ENCODE peak calls at places on chromosomes 12 and 14, in nine cellular contexts. One of them, this sample, is unnamed.

GRCh38 chr14:55733609-55734008 is 153.6 kb downstream of the KTN1 start:
- DNase-seq in naive thymus-derived CD4-positive, alpha-beta T cell: no peak
- DNase-seq in psoas muscle: no peak
- DNase-seq in CD8-positive, alpha-beta T cell: no peak
- DNase-seq in T-helper 9 cell: no peak
- DNase-seq in stomach: no peak
- DNase-seq in AG08395: no peak
- DNase-seq in A549: no peak
- DNase-seq in NCI-H1092: no peak
- DNase-seq in this sample: no peak

GRCh38 chr12:623865-624372 is 39.3 kb downstream of the NINJ2 start:
- DNase-seq in naive thymus-derived CD4-positive, alpha-beta T cell: no peak
- DNase-seq in psoas muscle: no peak
- DNase-seq in CD8-positive, alpha-beta T cell: no peak
- DNase-seq in T-helper 9 cell: no peak
- DNase-seq in stomach: no peak
- DNase-seq in AG08395: no peak
- DNase-seq in A549: no peak
- DNase-seq in NCI-H1092: no peak
- DNase-seq in this sample: no peak

GRCh38 chr12:96289067-96289466 is 94.9 kb downstream of the ELK3 start:
- DNase-seq in naive thymus-derived CD4-positive, alpha-beta T cell: no peak
- DNase-seq in psoas muscle: no peak
- DNase-seq in CD8-positive, alpha-beta T cell: no peak
- DNase-seq in T-helper 9 cell: no peak
- DNase-seq in stomach: no peak
- DNase-seq in AG08395: no peak
- DNase-seq in A549: no peak
- DNase-seq in NCI-H1092: no peak
- DNase-seq in this sample: no peak

GRCh38 chr12:58393152-58393551 is 451.8 kb downstream of the ATP23 start:
- DNase-seq in naive thymus-derived CD4-positive, alpha-beta T cell: no peak
- DNase-seq in psoas muscle: no peak
- DNase-seq in CD8-positive, alpha-beta T cell: no peak
- DNase-seq in T-helper 9 cell: no peak
- DNase-seq in stomach: no peak
- DNase-seq in AG08395: peak; percentile 34
- DNase-seq in A549: no peak
- DNase-seq in NCI-H1092: no peak
- DNase-seq in this sample: no peak

GRCh38 chr12:116773276-116773731 is 35.2 kb downstream of the RNFT2 start:
- DNase-seq in naive thymus-derived CD4-positive, alpha-beta T cell: no peak
- DNase-seq in psoas muscle: no peak
- DNase-seq in CD8-positive, alpha-beta T cell: no peak
- DNase-seq in T-helper 9 cell: no peak
- DNase-seq in stomach: no peak
- DNase-seq in AG08395: peak; percentile 30
- DNase-seq in A549: peak; percentile 28
- DNase-seq in NCI-H1092: no peak
- DNase-seq in this sample: peak; percentile 30

GRCh38 chr12:65313704-65314317 is 35.3 kb downstream of the MSRB3 start:
- DNase-seq in naive thymus-derived CD4-positive, alpha-beta T cell: no peak
- DNase-seq in psoas muscle: no peak
- DNase-seq in CD8-positive, alpha-beta T cell: no peak
- DNase-seq in T-helper 9 cell: no peak
- DNase-seq in stomach: no peak
- DNase-seq in AG08395: peak; percentile 10
- DNase-seq in A549: no peak
- DNase-seq in NCI-H1092: no peak
- DNase-seq in this sample: peak; percentile 37

GRCh38 chr12:94082690-94083089 is 65.7 kb upstream of the PLXNC1 start:
- DNase-seq in naive thymus-derived CD4-positive, alpha-beta T cell: no peak
- DNase-seq in psoas muscle: no peak
- DNase-seq in CD8-positive, alpha-beta T cell: no peak
- DNase-seq in T-helper 9 cell: no peak
- DNase-seq in stomach: no peak
- DNase-seq in AG08395: no peak
- DNase-seq in A549: no peak
- DNase-seq in NCI-H1092: no peak
- DNase-seq in this sample: no peak

GRCh38 chr14:60183724-60184596 is 18.8 kb upstream of the DHRS7 start:
- DNase-seq in naive thymus-derived CD4-positive, alpha-beta T cell: peak; percentile 59
- DNase-seq in psoas muscle: no peak
- DNase-seq in CD8-positive, alpha-beta T cell: no peak
- DNase-seq in T-helper 9 cell: no peak
- DNase-seq in stomach: no peak
- DNase-seq in AG08395: peak; percentile 39
- DNase-seq in A549: peak; percentile 12
- DNase-seq in NCI-H1092: peak; percentile 81
- DNase-seq in this sample: peak; percentile 75

GRCh38 chr14:104923596-104924420 is 871 bp upstream of the PLD4 start:
- DNase-seq in naive thymus-derived CD4-positive, alpha-beta T cell: no peak
- DNase-seq in psoas muscle: no peak
- DNase-seq in CD8-positive, alpha-beta T cell: no peak
- DNase-seq in T-helper 9 cell: no peak
- DNase-seq in stomach: no peak
- DNase-seq in AG08395: no peak
- DNase-seq in A549: no peak
- DNase-seq in NCI-H1092: no peak
- DNase-seq in this sample: no peak

GRCh38 chr14:54168489-54168888 is 211.9 kb upstream of the BMP4 start:
- DNase-seq in naive thymus-derived CD4-positive, alpha-beta T cell: no peak
- DNase-seq in psoas muscle: no peak
- DNase-seq in CD8-positive, alpha-beta T cell: no peak
- DNase-seq in T-helper 9 cell: no peak
- DNase-seq in stomach: no peak
- DNase-seq in AG08395: no peak
- DNase-seq in A549: no peak
- DNase-seq in NCI-H1092: no peak
- DNase-seq in this sample: no peak

GRCh38 chr12:65335021-65335714 is 56.7 kb downstream of the MSRB3 start:
- DNase-seq in naive thymus-derived CD4-positive, alpha-beta T cell: no peak
- DNase-seq in psoas muscle: no peak
- DNase-seq in CD8-positive, alpha-beta T cell: no peak
- DNase-seq in T-helper 9 cell: no peak
- DNase-seq in stomach: no peak
- DNase-seq in AG08395: peak; percentile 78
- DNase-seq in A549: peak; percentile 13
- DNase-seq in NCI-H1092: no peak
- DNase-seq in this sample: peak; percentile 43

GRCh38 chr12:12010277-12011031 is 60.3 kb upstream of the BCL2L14 start:
- DNase-seq in naive thymus-derived CD4-positive, alpha-beta T cell: peak; percentile 75
- DNase-seq in psoas muscle: peak; percentile 55
- DNase-seq in CD8-positive, alpha-beta T cell: no peak
- DNase-seq in T-helper 9 cell: peak; percentile 33
- DNase-seq in stomach: no peak
- DNase-seq in AG08395: peak; percentile 69
- DNase-seq in A549: no peak
- DNase-seq in NCI-H1092: no peak
- DNase-seq in this sample: peak; percentile 98

GRCh38 chr12:79344855-79345840 is 345.6 kb downstream of the PAWR start:
- DNase-seq in naive thymus-derived CD4-positive, alpha-beta T cell: no peak
- DNase-seq in psoas muscle: no peak
- DNase-seq in CD8-positive, alpha-beta T cell: no peak
- DNase-seq in T-helper 9 cell: no peak
- DNase-seq in stomach: no peak
- DNase-seq in AG08395: peak; percentile 48
- DNase-seq in A549: peak; percentile 49
- DNase-seq in NCI-H1092: peak; percentile 48
- DNase-seq in this sample: peak; percentile 49

GRCh38 chr14:103499709-103500108 is 22.9 kb downstream of the CKB start:
- DNase-seq in naive thymus-derived CD4-positive, alpha-beta T cell: no peak
- DNase-seq in psoas muscle: no peak
- DNase-seq in CD8-positive, alpha-beta T cell: no peak
- DNase-seq in T-helper 9 cell: no peak
- DNase-seq in stomach: no peak
- DNase-seq in AG08395: no peak
- DNase-seq in A549: no peak
- DNase-seq in NCI-H1092: no peak
- DNase-seq in this sample: no peak

GRCh38 chr14:90273532-90273931 is 17.2 kb downstream of the PSMC1 start:
- DNase-seq in naive thymus-derived CD4-positive, alpha-beta T cell: no peak
- DNase-seq in psoas muscle: no peak
- DNase-seq in CD8-positive, alpha-beta T cell: no peak
- DNase-seq in T-helper 9 cell: no peak
- DNase-seq in stomach: no peak
- DNase-seq in AG08395: no peak
- DNase-seq in A549: no peak
- DNase-seq in NCI-H1092: no peak
- DNase-seq in this sample: no peak

GRCh38 chr14:75141967-75142366 is 15.1 kb upstream of the NEK9 start:
- DNase-seq in naive thymus-derived CD4-positive, alpha-beta T cell: peak; percentile 26
- DNase-seq in psoas muscle: no peak
- DNase-seq in CD8-positive, alpha-beta T cell: no peak
- DNase-seq in T-helper 9 cell: no peak
- DNase-seq in stomach: no peak
- DNase-seq in AG08395: peak; percentile 25
- DNase-seq in A549: no peak
- DNase-seq in NCI-H1092: no peak
- DNase-seq in this sample: peak; percentile 69